ENCODE peak calls at places on chromosomes 16 and 17, in four cellular contexts. One of them, this sample, is unnamed.
A peak's percentile ranks its signal among the peaks of the same experiment; 100 is the strongest.

GRCh38 chr16:3625911-3626732 is 14.7 kb upstream of the SLX4 start:
- DNase-seq in effector CD4-positive, alpha-beta T cell: no peak
- DNase-seq in stimulated activated CD8-positive, alpha-beta memory T cell treated with anti-CD3 and anti-CD28 coated beads, Interleukin-7, amount 100 ng/mL, for 1 hour: no peak
- DNase-seq in T-helper 2 cell: no peak
- DNase-seq in this sample: peak; percentile 12

GRCh38 chr16:57704905-57705852 is 10.6 kb downstream of the DRC7 start:
- DNase-seq in T-helper 2 cell: no peak
- DNase-seq in stimulated activated CD8-positive, alpha-beta memory T cell treated with anti-CD3 and anti-CD28 coated beads, Interleukin-7, amount 100 ng/mL, for 1 hour: no peak
- DNase-seq in effector CD4-positive, alpha-beta T cell: no peak
- DNase-seq in this sample: no peak

GRCh38 chr17:36183001-36183810 is 6.8 kb upstream of the TBC1D3B start:
- DNase-seq in T-helper 2 cell: no peak
- DNase-seq in effector CD4-positive, alpha-beta T cell: no peak
- DNase-seq in stimulated activated CD8-positive, alpha-beta memory T cell treated with anti-CD3 and anti-CD28 coated beads, Interleukin-7, amount 100 ng/mL, for 1 hour: no peak
- DNase-seq in this sample: peak; percentile 50

GRCh38 chr16:2194852-2195315 is 1.5 kb downstream of the CASKIN1 start:
- DNase-seq in effector CD4-positive, alpha-beta T cell: peak; percentile 44
- DNase-seq in stimulated activated CD8-positive, alpha-beta memory T cell treated with anti-CD3 and anti-CD28 coated beads, Interleukin-7, amount 100 ng/mL, for 1 hour: peak; percentile 19
- DNase-seq in T-helper 2 cell: no peak
- DNase-seq in this sample: peak; percentile 63

GRCh38 chr17:41835800-41836549 is at the start of gene NT5C3B:
- DNase-seq in effector CD4-positive, alpha-beta T cell: peak; percentile 29
- DNase-seq in stimulated activated CD8-positive, alpha-beta memory T cell treated with anti-CD3 and anti-CD28 coated beads, Interleukin-7, amount 100 ng/mL, for 1 hour: peak; percentile 14
- DNase-seq in T-helper 2 cell: no peak
- DNase-seq in this sample: peak; percentile 60

GRCh38 chr16:67425046-67425445 is 5.9 kb upstream of the HSD11B2 start:
- DNase-seq in effector CD4-positive, alpha-beta T cell: no peak
- DNase-seq in T-helper 2 cell: no peak
- DNase-seq in stimulated activated CD8-positive, alpha-beta memory T cell treated with anti-CD3 and anti-CD28 coated beads, Interleukin-7, amount 100 ng/mL, for 1 hour: no peak
- DNase-seq in this sample: no peak

GRCh38 chr17:77842148-77842905 is 116.2 kb upstream of the TNRC6C start:
- DNase-seq in stimulated activated CD8-positive, alpha-beta memory T cell treated with anti-CD3 and anti-CD28 coated beads, Interleukin-7, amount 100 ng/mL, for 1 hour: no peak
- DNase-seq in effector CD4-positive, alpha-beta T cell: no peak
- DNase-seq in T-helper 2 cell: no peak
- DNase-seq in this sample: no peak

GRCh38 chr16:6038966-6039530 is 941.5 kb upstream of the EEF2KMT start:
- DNase-seq in stimulated activated CD8-positive, alpha-beta memory T cell treated with anti-CD3 and anti-CD28 coated beads, Interleukin-7, amount 100 ng/mL, for 1 hour: no peak
- DNase-seq in effector CD4-positive, alpha-beta T cell: no peak
- DNase-seq in T-helper 2 cell: no peak
- DNase-seq in this sample: no peak

GRCh38 chr16:55496509-55497145 is 12.2 kb upstream of the LPCAT2 start:
- DNase-seq in T-helper 2 cell: no peak
- DNase-seq in stimulated activated CD8-positive, alpha-beta memory T cell treated with anti-CD3 and anti-CD28 coated beads, Interleukin-7, amount 100 ng/mL, for 1 hour: no peak
- DNase-seq in effector CD4-positive, alpha-beta T cell: no peak
- DNase-seq in this sample: no peak

GRCh38 chr17:10114931-10115535 is 83.4 kb downstream of the GAS7 start:
- DNase-seq in stimulated activated CD8-positive, alpha-beta memory T cell treated with anti-CD3 and anti-CD28 coated beads, Interleukin-7, amount 100 ng/mL, for 1 hour: peak; percentile 48
- DNase-seq in T-helper 2 cell: no peak
- DNase-seq in effector CD4-positive, alpha-beta T cell: peak; percentile 60
- DNase-seq in this sample: peak; percentile 45

GRCh38 chr17:4120332-4120731 is 22.5 kb downstream of the ZZEF1 start:
- DNase-seq in T-helper 2 cell: no peak
- DNase-seq in stimulated activated CD8-positive, alpha-beta memory T cell treated with anti-CD3 and anti-CD28 coated beads, Interleukin-7, amount 100 ng/mL, for 1 hour: no peak
- DNase-seq in effector CD4-positive, alpha-beta T cell: no peak
- DNase-seq in this sample: peak; percentile 54

GRCh38 chr17:17091276-17091675 is 49.0 kb downstream of the MPRIP start:
- DNase-seq in stimulated activated CD8-positive, alpha-beta memory T cell treated with anti-CD3 and anti-CD28 coated beads, Interleukin-7, amount 100 ng/mL, for 1 hour: no peak
- DNase-seq in T-helper 2 cell: no peak
- DNase-seq in effector CD4-positive, alpha-beta T cell: no peak
- DNase-seq in this sample: no peak

GRCh38 chr16:80932725-80933124 is 74.0 kb downstream of the CMC2 start:
- DNase-seq in stimulated activated CD8-positive, alpha-beta memory T cell treated with anti-CD3 and anti-CD28 coated beads, Interleukin-7, amount 100 ng/mL, for 1 hour: no peak
- DNase-seq in T-helper 2 cell: no peak
- DNase-seq in effector CD4-positive, alpha-beta T cell: no peak
- DNase-seq in this sample: no peak

GRCh38 chr17:78706271-78706915 is 75.7 kb downstream of the CYTH1 start:
- DNase-seq in stimulated activated CD8-positive, alpha-beta memory T cell treated with anti-CD3 and anti-CD28 coated beads, Interleukin-7, amount 100 ng/mL, for 1 hour: no peak
- DNase-seq in effector CD4-positive, alpha-beta T cell: no peak
- DNase-seq in T-helper 2 cell: no peak
- DNase-seq in this sample: no peak

GRCh38 chr17:3794890-3795757 is 5.9 kb downstream of the ITGAE start:
- DNase-seq in T-helper 2 cell: no peak
- DNase-seq in effector CD4-positive, alpha-beta T cell: peak; percentile 32
- DNase-seq in stimulated activated CD8-positive, alpha-beta memory T cell treated with anti-CD3 and anti-CD28 coated beads, Interleukin-7, amount 100 ng/mL, for 1 hour: peak; percentile 27
- DNase-seq in this sample: no peak

GRCh38 chr16:51009359-51009758 is 141.7 kb downstream of the SALL1 start:
- DNase-seq in T-helper 2 cell: no peak
- DNase-seq in stimulated activated CD8-positive, alpha-beta memory T cell treated with anti-CD3 and anti-CD28 coated beads, Interleukin-7, amount 100 ng/mL, for 1 hour: no peak
- DNase-seq in effector CD4-positive, alpha-beta T cell: no peak
- DNase-seq in this sample: no peak

GRCh38 chr17:31491794-31492171 is 100.3 kb downstream of the RAB11FIP4 start:
- DNase-seq in effector CD4-positive, alpha-beta T cell: no peak
- DNase-seq in T-helper 2 cell: no peak
- DNase-seq in stimulated activated CD8-positive, alpha-beta memory T cell treated with anti-CD3 and anti-CD28 coated beads, Interleukin-7, amount 100 ng/mL, for 1 hour: no peak
- DNase-seq in this sample: no peak

GRCh38 chr16:49622421-49623402 is 233.2 kb downstream of the ZNF423 start:
- DNase-seq in stimulated activated CD8-positive, alpha-beta memory T cell treated with anti-CD3 and anti-CD28 coated beads, Interleukin-7, amount 100 ng/mL, for 1 hour: no peak
- DNase-seq in T-helper 2 cell: no peak
- DNase-seq in effector CD4-positive, alpha-beta T cell: no peak
- DNase-seq in this sample: no peak

GRCh38 chr17:28384281-28385036 is 13.0 kb downstream of the SARM1 start:
- DNase-seq in effector CD4-positive, alpha-beta T cell: peak; percentile 50
- DNase-seq in T-helper 2 cell: peak; percentile 39
- DNase-seq in stimulated activated CD8-positive, alpha-beta memory T cell treated with anti-CD3 and anti-CD28 coated beads, Interleukin-7, amount 100 ng/mL, for 1 hour: no peak
- DNase-seq in this sample: no peak

GRCh38 chr17:21287703-21288449 is 3.4 kb downstream of the MAP2K3 start:
- DNase-seq in T-helper 2 cell: peak; percentile 94
- DNase-seq in effector CD4-positive, alpha-beta T cell: peak; percentile 95
- DNase-seq in stimulated activated CD8-positive, alpha-beta memory T cell treated with anti-CD3 and anti-CD28 coated beads, Interleukin-7, amount 100 ng/mL, for 1 hour: peak; percentile 94
- DNase-seq in this sample: peak; percentile 97

GRCh38 chr17:70653850-70654249 is 484.5 kb downstream of the KCNJ2 start:
- DNase-seq in stimulated activated CD8-positive, alpha-beta memory T cell treated with anti-CD3 and anti-CD28 coated beads, Interleukin-7, amount 100 ng/mL, for 1 hour: no peak
- DNase-seq in effector CD4-positive, alpha-beta T cell: no peak
- DNase-seq in T-helper 2 cell: no peak
- DNase-seq in this sample: no peak

GRCh38 chr17:60920107-60920506 is 242.5 kb downstream of the BCAS3 start:
- DNase-seq in stimulated activated CD8-positive, alpha-beta memory T cell treated with anti-CD3 and anti-CD28 coated beads, Interleukin-7, amount 100 ng/mL, for 1 hour: no peak
- DNase-seq in T-helper 2 cell: no peak
- DNase-seq in effector CD4-positive, alpha-beta T cell: no peak
- DNase-seq in this sample: no peak

GRCh38 chr16:27718136-27718766 is 168.3 kb downstream of the KATNIP start:
- DNase-seq in T-helper 2 cell: no peak
- DNase-seq in effector CD4-positive, alpha-beta T cell: no peak
- DNase-seq in stimulated activated CD8-positive, alpha-beta memory T cell treated with anti-CD3 and anti-CD28 coated beads, Interleukin-7, amount 100 ng/mL, for 1 hour: no peak
- DNase-seq in this sample: peak; percentile 53

GRCh38 chr17:82948081-82948511 is 108.3 kb upstream of the ZNF750 start:
- DNase-seq in T-helper 2 cell: no peak
- DNase-seq in effector CD4-positive, alpha-beta T cell: no peak
- DNase-seq in stimulated activated CD8-positive, alpha-beta memory T cell treated with anti-CD3 and anti-CD28 coated beads, Interleukin-7, amount 100 ng/mL, for 1 hour: no peak
- DNase-seq in this sample: no peak

GRCh38 chr17:61018938-61019337 is 341.3 kb downstream of the BCAS3 start:
- DNase-seq in T-helper 2 cell: no peak
- DNase-seq in effector CD4-positive, alpha-beta T cell: no peak
- DNase-seq in stimulated activated CD8-positive, alpha-beta memory T cell treated with anti-CD3 and anti-CD28 coated beads, Interleukin-7, amount 100 ng/mL, for 1 hour: no peak
- DNase-seq in this sample: no peak

GRCh38 chr17:18185391-18185790 is 1.8 kb downstream of the ALKBH5 start:
- DNase-seq in effector CD4-positive, alpha-beta T cell: no peak
- DNase-seq in T-helper 2 cell: no peak
- DNase-seq in stimulated activated CD8-positive, alpha-beta memory T cell treated with anti-CD3 and anti-CD28 coated beads, Interleukin-7, amount 100 ng/mL, for 1 hour: no peak
- DNase-seq in this sample: no peak

GRCh38 chr17:38877130-38877851 is 7.4 kb downstream of the LASP1 start:
- DNase-seq in T-helper 2 cell: no peak
- DNase-seq in effector CD4-positive, alpha-beta T cell: peak; percentile 16
- DNase-seq in stimulated activated CD8-positive, alpha-beta memory T cell treated with anti-CD3 and anti-CD28 coated beads, Interleukin-7, amount 100 ng/mL, for 1 hour: no peak
- DNase-seq in this sample: no peak

GRCh38 chr16:6600167-6600566 is 732.5 kb upstream of the RBFOX1 start:
- DNase-seq in stimulated activated CD8-positive, alpha-beta memory T cell treated with anti-CD3 and anti-CD28 coated beads, Interleukin-7, amount 100 ng/mL, for 1 hour: no peak
- DNase-seq in effector CD4-positive, alpha-beta T cell: no peak
- DNase-seq in T-helper 2 cell: no peak
- DNase-seq in this sample: no peak

GRCh38 chr16:20954574-20954973 is 54.0 kb downstream of the LYRM1 start:
- DNase-seq in effector CD4-positive, alpha-beta T cell: no peak
- DNase-seq in stimulated activated CD8-positive, alpha-beta memory T cell treated with anti-CD3 and anti-CD28 coated beads, Interleukin-7, amount 100 ng/mL, for 1 hour: no peak
- DNase-seq in T-helper 2 cell: no peak
- DNase-seq in this sample: no peak

GRCh38 chr17:45038771-45039634 is 12.4 kb downstream of the DCAKD start:
- DNase-seq in effector CD4-positive, alpha-beta T cell: no peak
- DNase-seq in stimulated activated CD8-positive, alpha-beta memory T cell treated with anti-CD3 and anti-CD28 coated beads, Interleukin-7, amount 100 ng/mL, for 1 hour: no peak
- DNase-seq in T-helper 2 cell: no peak
- DNase-seq in this sample: no peak

GRCh38 chr16:47613251-47613650 is 152.1 kb downstream of the PHKB start:
- DNase-seq in T-helper 2 cell: no peak
- DNase-seq in stimulated activated CD8-positive, alpha-beta memory T cell treated with anti-CD3 and anti-CD28 coated beads, Interleukin-7, amount 100 ng/mL, for 1 hour: no peak
- DNase-seq in effector CD4-positive, alpha-beta T cell: no peak
- DNase-seq in this sample: no peak

GRCh38 chr17:34133350-34133749 is 121.7 kb upstream of the CCL2 start:
- DNase-seq in stimulated activated CD8-positive, alpha-beta memory T cell treated with anti-CD3 and anti-CD28 coated beads, Interleukin-7, amount 100 ng/mL, for 1 hour: no peak
- DNase-seq in T-helper 2 cell: no peak
- DNase-seq in effector CD4-positive, alpha-beta T cell: no peak
- DNase-seq in this sample: no peak

GRCh38 chr17:38403491-38403890 is 24.8 kb upstream of the ARHGAP23 start:
- DNase-seq in effector CD4-positive, alpha-beta T cell: no peak
- DNase-seq in stimulated activated CD8-positive, alpha-beta memory T cell treated with anti-CD3 and anti-CD28 coated beads, Interleukin-7, amount 100 ng/mL, for 1 hour: no peak
- DNase-seq in T-helper 2 cell: no peak
- DNase-seq in this sample: peak; percentile 34

GRCh38 chr16:67704110-67704509 is 15.0 kb downstream of the GFOD2 start:
- DNase-seq in effector CD4-positive, alpha-beta T cell: no peak
- DNase-seq in T-helper 2 cell: no peak
- DNase-seq in stimulated activated CD8-positive, alpha-beta memory T cell treated with anti-CD3 and anti-CD28 coated beads, Interleukin-7, amount 100 ng/mL, for 1 hour: no peak
- DNase-seq in this sample: no peak

GRCh38 chr17:33124185-33124584 is 132.5 kb downstream of the SPACA3 start:
- DNase-seq in effector CD4-positive, alpha-beta T cell: no peak
- DNase-seq in stimulated activated CD8-positive, alpha-beta memory T cell treated with anti-CD3 and anti-CD28 coated beads, Interleukin-7, amount 100 ng/mL, for 1 hour: no peak
- DNase-seq in T-helper 2 cell: no peak
- DNase-seq in this sample: no peak

GRCh38 chr17:27928546-27928945 is 35.4 kb upstream of the LYRM9 start:
- DNase-seq in effector CD4-positive, alpha-beta T cell: no peak
- DNase-seq in T-helper 2 cell: no peak
- DNase-seq in stimulated activated CD8-positive, alpha-beta memory T cell treated with anti-CD3 and anti-CD28 coated beads, Interleukin-7, amount 100 ng/mL, for 1 hour: no peak
- DNase-seq in this sample: no peak

GRCh38 chr17:38361700-38362465 is 10.2 kb downstream of the SOCS7 start:
- DNase-seq in T-helper 2 cell: no peak
- DNase-seq in stimulated activated CD8-positive, alpha-beta memory T cell treated with anti-CD3 and anti-CD28 coated beads, Interleukin-7, amount 100 ng/mL, for 1 hour: no peak
- DNase-seq in effector CD4-positive, alpha-beta T cell: no peak
- DNase-seq in this sample: no peak

GRCh38 chr16:3487521-3488410 is 7.5 kb downstream of the C16orf90 start:
- DNase-seq in stimulated activated CD8-positive, alpha-beta memory T cell treated with anti-CD3 and anti-CD28 coated beads, Interleukin-7, amount 100 ng/mL, for 1 hour: no peak
- DNase-seq in effector CD4-positive, alpha-beta T cell: no peak
- DNase-seq in T-helper 2 cell: no peak
- DNase-seq in this sample: no peak

GRCh38 chr17:45438931-45439610 is 6.4 kb upstream of the ARHGAP27 start:
- DNase-seq in T-helper 2 cell: no peak
- DNase-seq in stimulated activated CD8-positive, alpha-beta memory T cell treated with anti-CD3 and anti-CD28 coated beads, Interleukin-7, amount 100 ng/mL, for 1 hour: no peak
- DNase-seq in effector CD4-positive, alpha-beta T cell: no peak
- DNase-seq in this sample: no peak

GRCh38 chr16:48575471-48576050 is 34.4 kb downstream of the N4BP1 start:
- DNase-seq in stimulated activated CD8-positive, alpha-beta memory T cell treated with anti-CD3 and anti-CD28 coated beads, Interleukin-7, amount 100 ng/mL, for 1 hour: no peak
- DNase-seq in effector CD4-positive, alpha-beta T cell: no peak
- DNase-seq in T-helper 2 cell: no peak
- DNase-seq in this sample: no peak

This sample was measured in SK-MEL-5.